ENCODE peak calls at places on chromosomes 12 and 14, in seven cellular contexts. D is activated T-helper 1 cell treated with anti-CD3 and anti-CD28 coated beads, Interleukin-12 subunit alpha, Interleukin-12 subunit beta, Interleukin-2, Interleukin-4 antibody, amounts not matched to agents 30 ng/mL and 10 ng/mL and 1 ng/mL, durations not matched to agents 14 hours and 24 hours and 36 hours; L is left colon; H is T1000; K is stomach; Z is activated T-cell treated with anti-CD3 and anti-CD28 coated beads for 1 hour; T is omental fat pad. N is an unnamed sample.

GRCh38 chr12:22287776-22288621 is 46.5 kb downstream of the ST8SIA1 start:
- DNase-seq in D (no peak), L (no peak), H (no peak), K (no peak), Z (no peak), T (no peak), N (peak)

GRCh38 chr12:3491938-3492867 is 1.2 kb downstream of the PRMT8 start:
- DNase-seq in D (peak), L (peak), H (no peak), K (peak), Z (peak), T (no peak), N (peak)

GRCh38 chr12:23083267-23083666 is 458.3 kb downstream of the ETNK1 start:
- DNase-seq in D (no peak), L (no peak), H (peak), K (no peak), Z (no peak), T (no peak), N (peak)

GRCh38 chr14:68977741-68978549 is 1.2 kb downstream of the ACTN1 start:
- DNase-seq in D (peak), L (peak), H (peak), K (peak), Z (peak), T (peak), N (no peak)

GRCh38 chr14:94112513-94113060 is 2.1 kb downstream of the IFI27 start:
- DNase-seq in D (no peak), L (peak), H (no peak), K (peak), Z (no peak), T (no peak), N (no peak)

GRCh38 chr14:95363468-95363954 is 43.8 kb upstream of the CLMN start:
- DNase-seq in D (no peak), L (no peak), H (no peak), K (no peak), Z (no peak), T (no peak), N (no peak)

GRCh38 chr12:91926810-91927209 is 218.8 kb downstream of the BTG1 start:
- DNase-seq in D (no peak), L (no peak), H (no peak), K (no peak), Z (no peak), T (no peak), N (peak)

GRCh38 chr12:101777476-101777875 is 38.2 kb upstream of the SYCP3 start:
- DNase-seq in D (no peak), L (no peak), H (no peak), K (no peak), Z (no peak), T (no peak), N (no peak)

GRCh38 chr12:27870939-27871338 is 90.9 kb upstream of the MANSC4 start:
- DNase-seq in D (no peak), L (no peak), H (no peak), K (no peak), Z (no peak), T (no peak), N (no peak)

GRCh38 chr14:45838597-45838996 is 585.6 kb upstream of the MIS18BP1 start:
- DNase-seq in D (no peak), L (no peak), H (no peak), K (no peak), Z (no peak), T (no peak), N (peak)

GRCh38 chr12:12542964-12543363 is 19.7 kb downstream of the DUSP16 start:
- DNase-seq in D (no peak), L (no peak), H (no peak), K (no peak), Z (no peak), T (no peak), N (peak)

GRCh38 chr12:94770397-94770759 is 120.0 kb upstream of the TMCC3 start:
- DNase-seq in D (no peak), L (no peak), H (no peak), K (no peak), Z (no peak), T (no peak), N (no peak)

GRCh38 chr12:127555071-127555470 is 711.9 kb upstream of the TMEM132C start:
- DNase-seq in D (no peak), L (no peak), H (no peak), K (no peak), Z (no peak), T (no peak), N (no peak)

GRCh38 chr12:94073441-94074051 is 74.8 kb upstream of the PLXNC1 start:
- DNase-seq in D (no peak), L (no peak), H (no peak), K (no peak), Z (no peak), T (no peak), N (no peak)

GRCh38 chr14:49960453-49960852 is 67.6 kb downstream of the ARF6 start:
- DNase-seq in D (no peak), L (no peak), H (no peak), K (no peak), Z (no peak), T (no peak), N (peak)

GRCh38 chr14:100471451-100472093 is 115.6 kb downstream of the BEGAIN start:
- DNase-seq in D (no peak), L (no peak), H (peak), K (no peak), Z (no peak), T (no peak), N (no peak)

GRCh38 chr14:39316844-39317553 is 83.3 kb downstream of the MIA2 start:
- DNase-seq in D (no peak), L (no peak), H (no peak), K (no peak), Z (no peak), T (no peak), N (no peak)

GRCh38 chr14:100239200-100239839 is 376 bp downstream of the YY1 start:
- DNase-seq in D (peak), L (peak), H (no peak), K (no peak), Z (no peak), T (no peak), N (no peak)

GRCh38 chr14:55446127-55446736 is 5.8 kb upstream of the TBPL2 start:
- DNase-seq in D (peak), L (peak), H (peak), K (peak), Z (peak), T (no peak), N (peak)

GRCh38 chr12:111741235-111741812 is 25.4 kb upstream of the ALDH2 start:
- DNase-seq in D (no peak), L (peak), H (no peak), K (peak), Z (no peak), T (no peak), N (peak)

GRCh38 chr14:74980398-74980745 is 22.3 kb upstream of the EIF2B2 start:
- DNase-seq in D (no peak), L (no peak), H (no peak), K (no peak), Z (no peak), T (no peak), N (no peak)

GRCh38 chr12:79891506-79892162 is 43.3 kb downstream of the PPP1R12A start:
- DNase-seq in D (no peak), L (no peak), H (no peak), K (no peak), Z (no peak), T (no peak), N (no peak)

GRCh38 chr12:40222247-40222646 is 2.5 kb upstream of the LRRK2 start:
- DNase-seq in D (no peak), L (no peak), H (no peak), K (no peak), Z (no peak), T (no peak), N (no peak)

GRCh38 chr12:69996722-69997121 is 171.7 kb downstream of the MYRFL start:
- DNase-seq in D (no peak), L (no peak), H (no peak), K (no peak), Z (no peak), T (no peak), N (no peak)

GRCh38 chr12:40055227-40055579 is 50.7 kb downstream of the SLC2A13 start:
- DNase-seq in D (no peak), L (no peak), H (no peak), K (no peak), Z (no peak), T (no peak), N (no peak)

GRCh38 chr12:1928439-1929121 is 10.1 kb upstream of the CACNA2D4 start:
- DNase-seq in D (no peak), L (no peak), H (no peak), K (peak), Z (no peak), T (no peak), N (no peak)

GRCh38 chr12:123071401-123072304 is 79.2 kb downstream of the PITPNM2 start:
- DNase-seq in D (no peak), L (no peak), H (no peak), K (no peak), Z (no peak), T (no peak), N (no peak)

GRCh38 chr12:65908147-65908546 is 83.9 kb downstream of the HMGA2 start:
- DNase-seq in D (no peak), L (no peak), H (no peak), K (no peak), Z (no peak), T (no peak), N (no peak)